ENCODE peak calls at places on chromosome 18, in five cellular contexts. A is GM23248, Z is MM.1S, F is neuronal stem cell, P is HCT116. J is an unnamed sample. For H3K27me3, the result is how much of the 10 kb centered on the place peaks cover.

GRCh38 chr18:61047794-61048193 is 285.4 kb upstream of the CDH20 start:
- DNase-seq in Z (no peak), A (no peak), P (no peak), F (no peak), J (no peak)

GRCh38 chr18:65287642-65288041 is 463.2 kb upstream of the CDH7 start:
- DNase-seq in Z (no peak), A (no peak), P (no peak), F (no peak), J (no peak)

GRCh38 chr18:75003764-75004690 is 204.9 kb downstream of the PTGR3 start:
- DNase-seq in A (no peak), F (no peak), P (no peak), Z (no peak), J (peak)

GRCh38 chr18:42310956-42311355 is 355.9 kb downstream of the PIK3C3 start:
- DNase-seq in P (no peak), F (no peak), A (peak), Z (no peak), J (peak)

GRCh38 chr18:13375302-13376255 is 157.0 kb downstream of the LDLRAD4 start:
- DNase-seq in F (no peak), Z (no peak), A (peak), P (peak), J (peak)

GRCh38 chr18:59267511-59268126 is 5.6 kb downstream of the RAX start:
- DNase-seq in P (no peak), A (peak), Z (no peak), F (no peak), J (peak)

GRCh38 chr18:3478262-3478978 is 28.4 kb downstream of the TGIF1 start:
- DNase-seq in A (peak), P (no peak), Z (no peak), F (no peak), J (no peak)

GRCh38 chr18:58908006-58908405 is 43.3 kb downstream of the ZNF532 start:
- DNase-seq in A (no peak), F (no peak), P (no peak), Z (no peak), J (no peak)

GRCh38 chr18:35581555-35582309 is at the start of gene GALNT1:
- DNase-seq in Z (peak), P (no peak), F (peak), A (peak), J (peak)

GRCh38 chr18:59918320-59918755 is 18.5 kb downstream of the PMAIP1 start:
- DNase-seq in P (peak), A (peak), F (no peak), Z (no peak), J (peak)

GRCh38 chr18:75757951-75758350 is 330.4 kb upstream of the SMIM21 start:
- DNase-seq in Z (no peak), F (no peak), P (no peak), A (no peak), J (no peak)

GRCh38 chr18:79026491-79026890 is 42.7 kb upstream of the ATP9B start:
- DNase-seq in A (no peak), Z (no peak), P (no peak), F (no peak), J (no peak)

GRCh38 chr18:56740645-56741044 is 89.5 kb downstream of the WDR7 start:
- DNase-seq in F (no peak), A (no peak), P (no peak), Z (no peak), J (no peak)

GRCh38 chr18:79687806-79688205 is 8.2 kb downstream of the CTDP1 start:
- DNase-seq in A (peak), F (no peak), P (no peak), Z (no peak), J (no peak)

GRCh38 chr18:38688402-38688801 is 1122.8 kb upstream of the CELF4 start:
- DNase-seq in P (no peak), F (no peak), Z (no peak), A (no peak), J (no peak)

GRCh38 chr18:69401475-69402218 is 959 bp downstream of the DOK6 start:
- DNase-seq in F (peak), Z (no peak), P (no peak), A (peak), J (peak)

GRCh38 chr18:72866572-72866900 is 1.3 kb downstream of the NETO1 start:
- DNase-seq in F (peak), P (no peak), A (no peak), Z (no peak), J (peak)

GRCh38 chr18:60044290-60045006 is 144.7 kb downstream of the PMAIP1 start:
- DNase-seq in Z (no peak), A (peak), P (no peak), F (no peak), J (peak)

GRCh38 chr18:44564922-44565321 is 115.8 kb upstream of the SETBP1 start:
- DNase-seq in F (no peak), A (peak), P (no peak), Z (no peak), J (peak)

GRCh38 chr18:3148930-3149535 is 70.7 kb downstream of the MYOM1 start:
- DNase-seq in Z (no peak), P (no peak), A (peak), F (no peak), J (no peak)

GRCh38 chr18:54776282-54776977 is 51.8 kb upstream of the RAB27B start:
- DNase-seq in F (no peak), P (peak), A (peak), Z (no peak), J (peak)

GRCh38 chr18:59264651-59265245 is 8.5 kb downstream of the RAX start:
- DNase-seq in A (no peak), Z (no peak), P (no peak), F (no peak), J (no peak)

GRCh38 chr18:49360582-49360981 is 99.9 kb downstream of the DYM start:
- DNase-seq in A (no peak), Z (peak), P (no peak), F (no peak), J (no peak)

GRCh38 chr18:32730620-32731021 is 42.2 kb downstream of the KLHL14 start:
- DNase-seq in P (no peak), A (peak), Z (peak), F (no peak), J (peak)

GRCh38 chr18:46488472-46489213 is 168.4 kb downstream of the LOXHD1 start:
- DNase-seq in P (no peak), A (no peak), F (no peak), Z (no peak), J (no peak)
- H3K27me3 ChIP-seq in P (half or more), A (under half), F (under half), Z (under half), J (under half)

DNA sequence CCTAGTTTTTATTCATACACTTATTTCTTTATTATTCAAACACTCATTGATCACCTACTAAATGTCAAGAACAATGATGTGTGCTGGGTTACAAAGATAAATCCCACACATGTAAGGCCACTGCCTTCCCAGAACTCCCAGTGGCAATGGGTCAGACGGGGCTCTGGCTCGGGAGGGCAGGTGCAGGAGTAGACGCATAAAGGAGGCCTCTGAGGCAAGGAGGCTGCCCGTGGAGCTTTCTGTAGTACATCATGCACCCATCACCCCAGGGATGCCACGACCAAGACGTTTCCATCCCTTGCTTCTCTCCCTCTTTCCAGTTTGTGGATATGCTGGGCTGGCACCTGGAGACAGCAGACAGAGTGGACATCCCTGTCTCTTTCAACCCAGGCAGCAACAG is 153.2 kb upstream of the TTC39C start:
- DNase-seq in Z (no peak), P (no peak), A (no peak), F (no peak), J (no peak)
- H3K9ac ChIP-seq in Z (no peak), P (no peak), A (peak), F (no peak), J (peak)

DNA sequence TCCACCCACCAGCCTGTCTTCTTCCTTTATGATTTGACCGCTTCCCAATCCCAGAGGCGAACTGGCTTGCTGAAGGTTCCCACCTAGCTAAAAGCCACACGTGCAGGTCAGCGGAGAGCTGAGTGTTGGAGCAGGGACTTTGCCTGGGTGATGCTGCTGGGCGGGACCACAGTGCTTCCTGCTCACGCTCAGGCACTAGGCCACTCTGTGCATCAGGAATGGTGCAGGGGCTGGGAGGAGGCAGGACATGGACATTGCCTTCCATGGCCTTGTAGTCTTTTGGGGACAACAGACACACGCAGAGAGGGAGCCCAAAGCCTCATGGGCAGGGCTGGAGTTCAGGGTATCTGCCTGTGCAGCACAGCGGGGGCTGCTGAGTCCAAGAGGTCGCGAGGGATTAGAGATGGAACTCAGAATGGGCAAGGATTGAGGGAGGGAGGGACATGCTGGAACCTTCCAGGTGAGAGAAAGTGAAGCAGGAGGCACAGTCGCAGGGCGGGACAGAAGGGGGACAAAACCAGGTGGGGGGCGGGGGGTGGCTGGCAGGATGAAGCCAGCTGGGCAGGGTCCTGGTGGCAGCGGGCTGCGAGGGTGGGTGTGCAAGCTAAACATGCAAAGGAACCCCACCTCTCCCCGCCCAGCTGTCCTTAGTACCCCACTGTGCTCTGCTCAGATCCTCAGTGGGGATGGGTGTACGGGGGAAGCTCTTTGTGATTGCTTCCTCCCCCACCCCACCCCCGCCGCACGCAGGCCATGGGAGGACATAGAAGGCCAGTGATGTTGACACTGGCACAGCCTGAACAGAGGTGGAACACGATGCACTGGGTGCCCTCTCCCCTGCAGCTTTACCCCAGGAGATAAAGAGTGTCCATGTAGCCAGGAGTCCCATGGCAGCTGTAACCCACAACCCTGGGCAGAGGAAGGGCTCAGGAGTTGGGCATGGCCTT is 207.0 kb downstream of the ZBTB7C start:
- DNase-seq in P (no peak), Z (no peak), F (no peak), A (no peak), J (no peak)
- H3K27me3 ChIP-seq in P (under half), Z (under half), F (under half), A (under half), J (under half)

GRCh38 chr18:46062781-46063180 is 9.3 kb downstream of the PSTPIP2 start:
- DNase-seq in F (no peak), Z (no peak), P (no peak), A (no peak), J (no peak)
- H3K9ac ChIP-seq in F (no peak), Z (no peak), P (no peak), A (no peak), J (no peak)

GRCh38 chr18:62323483-62324354 is 1.4 kb upstream of the TNFRSF11A start:
- DNase-seq in P (no peak), F (no peak), Z (no peak), A (no peak), J (no peak)

GRCh38 chr18:62324355-62324828 is 718 bp upstream of the TNFRSF11A start:
- DNase-seq in F (no peak), P (no peak), A (peak), Z (no peak), J (no peak)

GRCh38 chr18:62325806-62326645 is 916 bp downstream of the TNFRSF11A start:
- DNase-seq in P (no peak), F (no peak), A (peak), Z (peak), J (peak)

GRCh38 chr18:62326646-62327348 is 1.7 kb downstream of the TNFRSF11A start:
- DNase-seq in P (no peak), Z (no peak), A (peak), F (no peak), J (no peak)

DNA sequence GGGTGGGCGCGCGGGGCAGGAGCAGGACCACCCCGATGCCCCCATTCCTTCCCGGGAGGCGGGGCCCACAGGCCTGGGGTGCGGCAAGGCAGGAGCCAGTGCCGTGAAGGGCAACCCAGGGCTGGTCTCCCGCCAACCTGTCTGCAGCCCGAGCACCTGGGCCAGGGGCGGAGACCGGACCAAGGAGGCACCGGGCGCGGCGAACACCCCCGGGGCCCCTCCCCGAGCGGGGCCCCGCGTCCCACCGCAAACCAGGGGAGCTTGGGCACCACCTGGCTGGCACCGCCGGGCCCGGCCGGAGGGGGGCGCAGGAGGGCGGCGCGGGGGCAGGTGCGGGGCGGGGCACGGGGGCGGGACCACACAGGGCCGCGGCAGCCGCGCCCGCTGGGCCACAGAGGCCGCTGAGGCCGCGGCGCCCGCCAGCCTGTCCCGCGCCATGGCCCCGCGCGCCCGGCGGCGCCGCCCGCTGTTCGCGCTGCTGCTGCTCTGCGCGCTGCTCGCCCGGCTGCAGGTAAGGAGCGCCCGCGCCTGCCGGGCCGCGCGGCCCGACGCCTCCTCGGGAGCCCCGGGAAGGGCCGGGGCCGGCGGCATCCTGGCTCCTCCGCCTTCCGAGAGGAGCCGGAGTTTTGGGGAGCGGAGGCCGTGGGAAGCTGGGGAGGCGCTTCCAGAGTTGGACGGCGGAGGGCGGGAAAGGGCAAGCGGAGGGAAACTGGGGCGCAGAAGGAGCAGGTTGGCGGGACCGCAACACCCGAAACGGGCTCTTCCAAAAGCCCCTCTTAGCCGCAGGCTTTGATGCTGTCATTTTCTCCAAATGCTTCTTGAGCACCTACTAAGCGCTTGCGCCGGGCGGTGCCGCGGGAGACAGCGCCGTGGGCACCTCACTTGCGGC is at the start of gene TNFRSF11A:
- DNase-seq in P (no peak), A (peak), Z (peak), F (no peak), J (peak)
- H3K27me3 ChIP-seq in P (under half), A (half or more), Z (under half), F (under half), J (under half)

GRCh38 chr18:369224-370010 is 101.6 kb upstream of the THOC1 start:
- DNase-seq in Z (no peak), F (no peak), P (no peak), A (peak), J (no peak)
- H3K9ac ChIP-seq in Z (no peak), F (no peak), P (no peak), A (no peak), J (no peak)

DNA sequence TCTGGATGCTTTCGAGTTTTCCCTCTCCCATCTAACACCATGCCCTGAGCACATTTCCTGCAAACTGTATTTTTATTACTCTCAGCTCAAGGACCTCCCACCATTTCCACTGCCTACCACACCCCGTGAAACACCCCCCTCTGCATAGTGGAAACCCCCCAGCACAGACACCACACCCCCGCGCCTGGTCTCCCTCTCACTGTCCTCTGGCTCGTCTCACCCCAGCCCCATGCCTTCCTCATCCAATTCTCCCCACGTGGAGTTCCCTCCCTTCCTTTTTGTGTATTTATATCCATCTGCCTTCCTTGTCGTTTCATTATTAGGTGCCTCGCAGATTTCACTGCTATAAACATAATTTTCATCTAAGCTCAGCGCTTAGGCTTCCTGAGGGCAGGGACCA is 307.5 kb downstream of the CELF4 start:
- DNase-seq in A (no peak), F (no peak), P (no peak), Z (no peak), J (no peak)
- H3K27me3 ChIP-seq in A (under half), F (under half), P (under half), Z (under half), J (half or more)

GRCh38 chr18:28158083-28158581 is 18.8 kb downstream of the CDH2 start:
- DNase-seq in F (no peak), Z (no peak), A (no peak), P (no peak), J (peak)
- H3K9ac ChIP-seq in F (no peak), Z (no peak), A (no peak), P (no peak), J (peak)